ENCODE peak calls at places on chromosomes 16 and 17, in five cellular contexts. One of them, this sample, is unnamed.

GRCh38 chr17:73759324-73760185 is 115.3 kb upstream of the SDK2 start:
- ATAC-seq in naive thymus-derived CD4-positive, alpha-beta T cell: no peak
- ATAC-seq in left cardiac atrium: peak; percentile 7
- ATAC-seq in activated naive CD4-positive, alpha-beta T cell treated with anti-CD3 and anti-CD28 coated beads, Interleukin-2, amount 50 U/mL, for 72 hours: no peak
- ATAC-seq in lower lobe of right lung: no peak
- ATAC-seq in this sample: no peak

GRCh38 chr17:27533874-27534815 is 77.9 kb downstream of the KSR1 start:
- ATAC-seq in left cardiac atrium: peak; percentile 20
- ATAC-seq in activated naive CD4-positive, alpha-beta T cell treated with anti-CD3 and anti-CD28 coated beads, Interleukin-2, amount 50 U/mL, for 72 hours: no peak
- ATAC-seq in naive thymus-derived CD4-positive, alpha-beta T cell: no peak
- ATAC-seq in lower lobe of right lung: no peak
- ATAC-seq in this sample: no peak

GRCh38 chr16:72072514-72073342 is 9.7 kb downstream of the HPR start:
- ATAC-seq in lower lobe of right lung: peak; percentile 40
- ATAC-seq in naive thymus-derived CD4-positive, alpha-beta T cell: no peak
- ATAC-seq in activated naive CD4-positive, alpha-beta T cell treated with anti-CD3 and anti-CD28 coated beads, Interleukin-2, amount 50 U/mL, for 72 hours: no peak
- ATAC-seq in left cardiac atrium: peak; percentile 71
- ATAC-seq in this sample: no peak

GRCh38 chr16:54366005-54366634 is 79.5 kb upstream of the IRX3 start:
- ATAC-seq in activated naive CD4-positive, alpha-beta T cell treated with anti-CD3 and anti-CD28 coated beads, Interleukin-2, amount 50 U/mL, for 72 hours: no peak
- ATAC-seq in lower lobe of right lung: peak; percentile 64
- ATAC-seq in left cardiac atrium: no peak
- ATAC-seq in naive thymus-derived CD4-positive, alpha-beta T cell: no peak
- ATAC-seq in this sample: no peak

GRCh38 chr17:6421700-6422604 is 13.0 kb downstream of the AIPL1 start:
- ATAC-seq in naive thymus-derived CD4-positive, alpha-beta T cell: peak; percentile 89
- ATAC-seq in left cardiac atrium: peak; percentile 84
- ATAC-seq in activated naive CD4-positive, alpha-beta T cell treated with anti-CD3 and anti-CD28 coated beads, Interleukin-2, amount 50 U/mL, for 72 hours: peak; percentile 76
- ATAC-seq in lower lobe of right lung: peak; percentile 86
- ATAC-seq in this sample: peak; percentile 92

GRCh38 chr17:17377568-17377967 is 74.4 kb downstream of the NT5M start:
- ATAC-seq in naive thymus-derived CD4-positive, alpha-beta T cell: no peak
- ATAC-seq in left cardiac atrium: no peak
- ATAC-seq in activated naive CD4-positive, alpha-beta T cell treated with anti-CD3 and anti-CD28 coated beads, Interleukin-2, amount 50 U/mL, for 72 hours: no peak
- ATAC-seq in lower lobe of right lung: peak; percentile 83
- ATAC-seq in this sample: no peak

GRCh38 chr16:4270595-4270994 is 2.2 kb downstream of the TFAP4 start:
- ATAC-seq in activated naive CD4-positive, alpha-beta T cell treated with anti-CD3 and anti-CD28 coated beads, Interleukin-2, amount 50 U/mL, for 72 hours: no peak
- ATAC-seq in left cardiac atrium: no peak
- ATAC-seq in naive thymus-derived CD4-positive, alpha-beta T cell: no peak
- ATAC-seq in lower lobe of right lung: no peak
- ATAC-seq in this sample: no peak

GRCh38 chr17:16129844-16130243 is 85.5 kb downstream of the NCOR1 start:
- ATAC-seq in lower lobe of right lung: no peak
- ATAC-seq in left cardiac atrium: peak; percentile 83
- ATAC-seq in naive thymus-derived CD4-positive, alpha-beta T cell: no peak
- ATAC-seq in activated naive CD4-positive, alpha-beta T cell treated with anti-CD3 and anti-CD28 coated beads, Interleukin-2, amount 50 U/mL, for 72 hours: no peak
- ATAC-seq in this sample: no peak

GRCh38 chr17:2054262-2054739 is 602 bp upstream of the HIC1 start:
- ATAC-seq in left cardiac atrium: peak; percentile 1
- ATAC-seq in lower lobe of right lung: no peak
- ATAC-seq in naive thymus-derived CD4-positive, alpha-beta T cell: no peak
- ATAC-seq in activated naive CD4-positive, alpha-beta T cell treated with anti-CD3 and anti-CD28 coated beads, Interleukin-2, amount 50 U/mL, for 72 hours: peak; percentile 27
- ATAC-seq in this sample: peak; percentile 32

GRCh38 chr17:21365016-21365415 is 11.1 kb upstream of the KCNJ12 start:
- ATAC-seq in activated naive CD4-positive, alpha-beta T cell treated with anti-CD3 and anti-CD28 coated beads, Interleukin-2, amount 50 U/mL, for 72 hours: no peak
- ATAC-seq in naive thymus-derived CD4-positive, alpha-beta T cell: no peak
- ATAC-seq in lower lobe of right lung: no peak
- ATAC-seq in left cardiac atrium: no peak
- ATAC-seq in this sample: no peak

GRCh38 chr17:75876190-75876937 is 2.0 kb downstream of the TRIM47 start:
- ATAC-seq in naive thymus-derived CD4-positive, alpha-beta T cell: peak; percentile 58
- ATAC-seq in left cardiac atrium: peak; percentile 0
- ATAC-seq in lower lobe of right lung: peak; percentile 51
- ATAC-seq in activated naive CD4-positive, alpha-beta T cell treated with anti-CD3 and anti-CD28 coated beads, Interleukin-2, amount 50 U/mL, for 72 hours: peak; percentile 66
- ATAC-seq in this sample: peak; percentile 43

GRCh38 chr17:83173997-83174858 is 94.8 kb downstream of the METRNL start:
- ATAC-seq in activated naive CD4-positive, alpha-beta T cell treated with anti-CD3 and anti-CD28 coated beads, Interleukin-2, amount 50 U/mL, for 72 hours: no peak
- ATAC-seq in naive thymus-derived CD4-positive, alpha-beta T cell: no peak
- ATAC-seq in left cardiac atrium: no peak
- ATAC-seq in lower lobe of right lung: peak; percentile 49
- ATAC-seq in this sample: no peak

GRCh38 chr17:71472809-71473789 is 647.7 kb upstream of the SOX9 start:
- ATAC-seq in activated naive CD4-positive, alpha-beta T cell treated with anti-CD3 and anti-CD28 coated beads, Interleukin-2, amount 50 U/mL, for 72 hours: no peak
- ATAC-seq in naive thymus-derived CD4-positive, alpha-beta T cell: no peak
- ATAC-seq in lower lobe of right lung: peak; percentile 61
- ATAC-seq in left cardiac atrium: peak; percentile 48
- ATAC-seq in this sample: no peak

GRCh38 chr16:23577493-23577892 is 18.6 kb downstream of the NDUFAB1 start:
- ATAC-seq in lower lobe of right lung: no peak
- ATAC-seq in activated naive CD4-positive, alpha-beta T cell treated with anti-CD3 and anti-CD28 coated beads, Interleukin-2, amount 50 U/mL, for 72 hours: no peak
- ATAC-seq in naive thymus-derived CD4-positive, alpha-beta T cell: no peak
- ATAC-seq in left cardiac atrium: no peak
- ATAC-seq in this sample: no peak

GRCh38 chr17:81309859-81310839 is 15.0 kb upstream of the SLC38A10 start:
- ATAC-seq in naive thymus-derived CD4-positive, alpha-beta T cell: no peak
- ATAC-seq in lower lobe of right lung: peak; percentile 3
- ATAC-seq in left cardiac atrium: no peak
- ATAC-seq in activated naive CD4-positive, alpha-beta T cell treated with anti-CD3 and anti-CD28 coated beads, Interleukin-2, amount 50 U/mL, for 72 hours: no peak
- ATAC-seq in this sample: no peak

GRCh38 chr16:78463591-78463990 is 364.1 kb downstream of the WWOX start:
- ATAC-seq in activated naive CD4-positive, alpha-beta T cell treated with anti-CD3 and anti-CD28 coated beads, Interleukin-2, amount 50 U/mL, for 72 hours: no peak
- ATAC-seq in lower lobe of right lung: no peak
- ATAC-seq in naive thymus-derived CD4-positive, alpha-beta T cell: no peak
- ATAC-seq in left cardiac atrium: no peak
- ATAC-seq in this sample: no peak

GRCh38 chr17:835263-835662 is 53.1 kb downstream of the MRM3 start:
- ATAC-seq in lower lobe of right lung: peak; percentile 48
- ATAC-seq in left cardiac atrium: peak; percentile 73
- ATAC-seq in activated naive CD4-positive, alpha-beta T cell treated with anti-CD3 and anti-CD28 coated beads, Interleukin-2, amount 50 U/mL, for 72 hours: no peak
- ATAC-seq in naive thymus-derived CD4-positive, alpha-beta T cell: no peak
- ATAC-seq in this sample: no peak

GRCh38 chr17:58391302-58391984 is 25.9 kb downstream of the RNF43 start:
- ATAC-seq in naive thymus-derived CD4-positive, alpha-beta T cell: no peak
- ATAC-seq in left cardiac atrium: peak; percentile 50
- ATAC-seq in activated naive CD4-positive, alpha-beta T cell treated with anti-CD3 and anti-CD28 coated beads, Interleukin-2, amount 50 U/mL, for 72 hours: no peak
- ATAC-seq in lower lobe of right lung: peak; percentile 89
- ATAC-seq in this sample: no peak